ENCODE peak calls at places on chromosomes 3 and 15, in four cellular contexts. X is H1, Y is GM12878, G is HepG2. U is an unnamed sample.

GRCh38 chr15:48617619-48618018 is 27.9 kb downstream of the FBN1 start:
- DNase-seq in G (no peak), X (no peak), Y (no peak), U (no peak)

GRCh38 chr3:9111349-9112265 is 137.8 kb downstream of the SRGAP3 start:
- DNase-seq in Y (no peak), G (no peak), X (no peak), U (no peak)

GRCh38 chr3:184360070-184360833 is 1.2 kb downstream of the CLCN2 start:
- DNase-seq in G (no peak), X (no peak), Y (no peak), U (no peak)

GRCh38 chr3:38497026-38497425 is 886 bp downstream of the EXOG start:
- DNase-seq in G (no peak), X (no peak), Y (no peak), U (no peak)

GRCh38 chr3:196220991-196221390 is 4.7 kb downstream of the SLC51A start:
- DNase-seq in Y (no peak), X (no peak), G (no peak), U (no peak)

GRCh38 chr15:59274126-59274970 is 67.7 kb downstream of the LDHAL6B start:
- DNase-seq in Y (no peak), G (no peak), X (no peak), U (no peak)

GRCh38 chr3:98770261-98771039 is 7.3 kb downstream of the ST3GAL6 start:
- DNase-seq in Y (peak; percentile 53), G (no peak), X (no peak), U (no peak)

GRCh38 chr3:69774029-69774428 is 34.8 kb downstream of the MITF start:
- DNase-seq in Y (no peak), X (no peak), G (no peak), U (no peak)

GRCh38 chr3:70982700-70983140 is 600.8 kb downstream of the FOXP1 start:
- DNase-seq in Y (peak; percentile 37), X (no peak), G (no peak), U (no peak)

GRCh38 chr15:90419738-90420487 is 31.9 kb downstream of the IQGAP1 start:
- DNase-seq in X (no peak), Y (peak; percentile 19), G (no peak), U (no peak)

GRCh38 chr3:49668861-49669260 is 5.3 kb upstream of the APEH start:
- DNase-seq in X (no peak), G (peak; percentile 21), Y (no peak), U (no peak)

GRCh38 chr3:49025005-49025792 is 3.3 kb downstream of the NDUFAF3 start:
- DNase-seq in Y (no peak), X (no peak), G (no peak), U (no peak)

GRCh38 chr15:94815110-94815726 is 583.9 kb downstream of the MCTP2 start:
- DNase-seq in G (no peak), Y (no peak), X (no peak), U (no peak)

GRCh38 chr15:59438891-59439290 is 905 bp downstream of the FAM81A start:
- DNase-seq in Y (no peak), G (no peak), X (no peak), U (no peak)

GRCh38 chr3:194879126-194879887 is 193.6 kb downstream of the FAM43A start:
- DNase-seq in X (no peak), Y (no peak), G (no peak), U (no peak)

GRCh38 chr3:133890972-133891644 is 4.6 kb downstream of the RAB6B start:
- DNase-seq in Y (no peak), X (no peak), G (no peak), U (no peak)

GRCh38 chr15:60396964-60397771 is 618 bp downstream of the ANXA2 start:
- DNase-seq in G (no peak), Y (peak; percentile 53), X (no peak), U (no peak)

GRCh38 chr3:9778102-9778501 is 8.4 kb upstream of the CAMK1 start:
- DNase-seq in G (no peak), Y (no peak), X (no peak), U (no peak)

GRCh38 chr15:39830166-39830565 is 47.5 kb upstream of the FSIP1 start:
- DNase-seq in G (no peak), Y (no peak), X (no peak), U (no peak)

GRCh38 chr3:160020057-160020711 is 31.5 kb downstream of the IL12A start:
- DNase-seq in X (no peak), Y (no peak), G (no peak), U (no peak)
- TF ChIP-seq YY1 in X (no peak), Y (no peak), G (no peak), U (no peak)

GRCh38 chr3:16452265-16452664 is 61.2 kb downstream of the RFTN1 start:
- DNase-seq in X (no peak), Y (no peak), G (no peak), U (no peak)
- TF ChIP-seq ZNF274 in X (no peak), Y (no peak), G (no peak), U (no peak)

GRCh38 chr3:175464362-175464761 is 605.2 kb downstream of the NAALADL2 start:
- DNase-seq in G (no peak), X (no peak), Y (no peak), U (no peak)

DNA sequence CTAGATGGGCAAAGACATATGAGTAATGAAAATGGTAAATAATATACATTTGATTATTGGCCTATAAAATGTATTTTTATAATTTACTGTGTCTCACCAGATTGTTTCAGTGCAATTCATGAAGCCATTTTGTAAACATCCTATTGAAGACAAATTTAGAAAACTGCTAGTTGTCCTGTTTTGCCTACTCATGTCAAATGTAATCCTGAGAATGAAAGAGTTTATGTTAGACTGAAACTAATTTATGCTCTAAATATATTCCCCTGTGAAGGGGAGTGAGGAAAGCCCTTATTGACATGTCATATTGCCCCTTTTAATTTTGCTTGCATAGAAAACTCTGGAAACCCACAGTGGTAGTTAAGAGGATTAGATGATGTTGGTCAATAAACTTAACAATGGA is 610.0 kb downstream of the NAALADL2 start:
- DNase-seq in G (no peak), Y (no peak), X (no peak), U (no peak)
- TF ChIP-seq SUZ12 in G (no peak), Y (no peak), X (no peak), U (no peak)

DNA sequence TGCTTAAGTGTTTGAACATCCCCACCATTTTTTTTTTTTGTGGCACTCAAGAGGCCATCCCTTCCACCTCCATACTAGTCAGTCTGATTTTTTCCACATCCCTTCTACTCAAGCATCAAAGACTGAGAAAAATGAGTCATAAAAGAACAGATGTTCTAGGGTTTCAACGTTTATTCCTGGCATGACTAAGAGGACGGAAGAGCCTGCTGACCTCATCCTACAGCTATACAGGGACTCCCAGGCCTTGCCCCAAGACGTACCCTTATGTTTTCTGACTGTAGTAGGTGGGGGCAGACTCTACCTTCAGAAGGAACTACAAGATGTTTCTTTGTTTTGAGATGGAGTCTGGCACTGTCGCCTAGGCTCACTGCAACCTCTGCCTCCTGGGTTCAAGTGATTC is 3.3 kb upstream of the ITPKA start:
- DNase-seq in Y (peak; percentile 56), X (no peak), G (peak; percentile 46), U (no peak)
- TF ChIP-seq YY1 in Y (no peak), X (no peak), G (no peak), U (no peak)

DNA sequence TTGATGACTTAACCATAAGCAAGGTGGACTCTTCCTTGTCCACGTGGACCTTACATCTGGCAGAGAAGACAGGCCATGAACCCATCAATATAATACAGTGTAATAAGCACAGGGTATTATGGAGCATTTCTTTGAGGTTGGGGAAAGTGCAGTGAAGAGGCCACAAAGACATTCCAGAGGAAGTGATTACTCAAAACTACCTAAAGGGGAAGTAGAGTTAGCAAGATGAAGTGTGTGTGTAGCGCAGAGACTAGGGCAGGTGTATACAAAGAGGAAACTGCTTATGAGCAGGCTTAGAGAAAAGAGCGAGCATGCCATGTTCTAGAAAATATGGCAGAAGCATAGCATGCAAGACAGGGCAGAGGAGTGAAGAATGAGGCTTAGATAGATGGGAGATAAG is 17.9 kb downstream of the CP start:
- DNase-seq in X (no peak), G (no peak), Y (peak; percentile 50), U (no peak)
- TF ChIP-seq ZNF274 in X (no peak), G (no peak), Y (no peak), U (no peak)

DNA sequence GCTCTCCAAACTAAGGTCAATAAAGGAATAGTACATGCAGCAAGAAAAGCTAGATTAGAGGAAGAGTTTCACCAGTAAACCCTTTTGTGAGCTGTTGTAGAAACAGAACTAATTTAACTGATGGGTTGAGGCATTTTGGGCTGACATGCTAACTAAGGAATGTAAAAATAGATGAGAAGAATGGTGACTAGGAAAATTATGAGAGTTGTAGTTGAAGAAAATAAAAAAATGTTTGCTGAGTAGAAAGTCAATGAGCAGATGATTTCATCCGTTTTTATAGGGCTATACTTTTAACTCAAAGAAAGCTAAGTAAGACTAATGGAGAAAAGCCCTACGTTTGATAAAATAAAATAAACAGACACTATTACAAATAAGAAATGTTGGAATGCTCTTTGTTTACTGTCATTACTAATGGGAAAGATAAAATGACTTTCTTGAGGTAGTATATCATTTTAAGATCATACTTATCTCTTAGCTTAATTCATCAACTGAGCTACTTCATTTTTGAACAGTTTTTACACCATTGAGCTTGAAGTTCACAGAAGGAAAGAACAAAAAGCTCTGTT is 209.4 kb upstream of the DPH6 start:
- DNase-seq in G (no peak), X (no peak), Y (no peak), U (no peak)
- TF ChIP-seq SUZ12 in G (no peak), X (no peak), Y (no peak), U (no peak)

DNA sequence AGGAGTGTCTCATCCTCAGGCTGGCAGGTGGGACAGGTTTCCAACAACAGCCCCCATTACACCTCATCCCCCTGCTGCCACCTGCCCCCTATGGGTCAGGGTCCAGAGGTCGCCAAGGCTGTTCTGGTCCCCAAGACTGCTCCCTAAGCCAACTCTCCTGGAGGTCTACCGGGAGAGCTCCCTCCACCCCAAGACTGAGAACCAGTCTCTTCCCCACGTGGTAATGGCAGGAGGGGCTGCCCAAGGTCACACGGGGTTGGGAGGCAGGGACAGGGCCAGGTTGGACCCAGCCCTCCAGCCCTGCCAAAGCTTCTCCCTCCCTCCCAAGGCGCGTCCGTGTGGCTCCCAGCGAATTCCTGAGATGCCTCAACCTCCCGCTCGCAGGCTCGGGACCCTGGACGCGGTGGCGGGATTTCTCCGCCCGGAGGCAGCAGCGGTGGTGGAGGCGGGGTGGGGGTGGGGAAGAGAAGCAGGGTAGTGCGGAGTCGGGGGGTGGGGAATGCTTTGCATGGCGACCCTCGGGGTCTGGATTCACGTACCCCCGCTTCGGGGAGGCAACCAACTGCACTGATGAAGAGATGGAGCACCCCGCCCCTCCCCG is 80.1 kb downstream of the IQSEC1 start:
- DNase-seq in G (peak; percentile 39), Y (no peak), X (peak; percentile 36), U (peak; percentile 80)
- TF ChIP-seq YY1 in G (no peak), Y (no peak), X (no peak), U (no peak)

GRCh38 chr15:52259503-52259902 is 36.1 kb downstream of the MYO5C start:
- DNase-seq in Y (no peak), G (no peak), X (no peak), U (no peak)
- TF ChIP-seq ZNF274 in Y (no peak), G (no peak), X (no peak), U (no peak)

GRCh38 chr3:77139665-77140064 is 99.8 kb downstream of the ROBO2 start:
- DNase-seq in X (no peak), G (no peak), Y (no peak), U (no peak)

GRCh38 chr3:77134801-77135200 is 94.9 kb downstream of the ROBO2 start:
- DNase-seq in Y (no peak), X (no peak), G (no peak), U (no peak)
- TF ChIP-seq SUZ12 in Y (no peak), X (no peak), G (no peak), U (no peak)